ENCODE peak calls at places on chromosome 9, in six cellular contexts. V is ovary, M is lung, N is aorta, T is cardiac fibroblast, Z is PC-3. X is an unnamed sample.

GRCh38 chr9:124020520-124021384 is 9.2 kb downstream of the LHX2 start:
- DNase-seq in V (no peak), M (no peak), N (no peak), T (no peak), Z (no peak), X (no peak)

GRCh38 chr9:105299190-105299854 is 54.9 kb downstream of the SLC44A1 start:
- DNase-seq in V (no peak), M (no peak), N (no peak), T (peak), Z (peak), X (peak)

GRCh38 chr9:134215709-134216448 is 51.5 kb upstream of the RNU6ATAC start:
- DNase-seq in V (peak), M (no peak), N (peak), T (peak), Z (no peak), X (no peak)

GRCh38 chr9:18920141-18920611 is 112.8 kb downstream of the SAXO1 start:
- DNase-seq in V (no peak), M (no peak), N (no peak), T (no peak), Z (no peak), X (peak)

GRCh38 chr9:114387678-114388431 is at the start of gene AKNA:
- DNase-seq in V (peak), M (peak), N (peak), T (peak), Z (no peak), X (peak)

GRCh38 chr9:77495834-77496671 is 152.1 kb downstream of the GNA14 start:
- DNase-seq in V (no peak), M (no peak), N (no peak), T (peak), Z (peak), X (peak)

GRCh38 chr9:112570731-112571167 is 84.1 kb downstream of the KIAA1958 start:
- DNase-seq in V (peak), M (no peak), N (no peak), T (no peak), Z (no peak), X (peak)

GRCh38 chr9:89038354-89039091 is 47.3 kb downstream of the S1PR3 start:
- DNase-seq in V (no peak), M (no peak), N (no peak), T (peak), Z (peak), X (peak)

GRCh38 chr9:119722384-119722783 is 353.1 kb upstream of the BRINP1 start:
- DNase-seq in V (no peak), M (no peak), N (no peak), T (no peak), Z (no peak), X (no peak)

GRCh38 chr9:84001621-84002020 is 21.0 kb downstream of the RMI1 start:
- DNase-seq in V (no peak), M (no peak), N (no peak), T (no peak), Z (no peak), X (no peak)

GRCh38 chr9:84000186-84000585 is 19.6 kb downstream of the RMI1 start:
- DNase-seq in V (no peak), M (no peak), N (no peak), T (peak), Z (no peak), X (no peak)

GRCh38 chr9:84003246-84003645 is 22.6 kb downstream of the RMI1 start:
- DNase-seq in V (no peak), M (no peak), N (no peak), T (no peak), Z (no peak), X (no peak)

GRCh38 chr9:83999141-83999918 is 18.7 kb downstream of the RMI1 start:
- DNase-seq in V (no peak), M (no peak), N (no peak), T (no peak), Z (no peak), X (no peak)

DNA sequence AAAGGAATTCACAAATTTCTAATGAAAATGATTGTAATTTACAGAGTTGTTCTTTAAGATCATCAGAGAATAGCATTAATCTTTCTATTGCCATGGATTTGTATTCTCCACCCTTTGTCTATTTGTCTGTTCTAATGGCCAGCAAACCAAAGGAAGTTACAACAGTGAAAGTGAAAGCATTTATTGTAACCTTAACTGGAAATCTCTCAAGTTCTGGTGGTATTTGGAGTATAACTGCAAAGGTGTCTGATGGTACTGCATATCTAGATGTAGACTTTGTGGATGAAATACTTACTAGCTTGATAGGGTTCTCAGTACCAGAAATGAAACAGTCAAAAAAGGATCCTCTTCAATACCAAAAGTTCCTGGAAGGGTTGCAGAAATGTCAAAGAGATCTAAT is 21.7 kb downstream of the RMI1 start:
- DNase-seq in V (no peak), M (no peak), N (no peak), T (peak), Z (no peak), X (no peak)
- H3K4me3 ChIP-seq in V (no peak), M (no peak), N (no peak), T (no peak), Z (no peak), X (no peak)

DNA sequence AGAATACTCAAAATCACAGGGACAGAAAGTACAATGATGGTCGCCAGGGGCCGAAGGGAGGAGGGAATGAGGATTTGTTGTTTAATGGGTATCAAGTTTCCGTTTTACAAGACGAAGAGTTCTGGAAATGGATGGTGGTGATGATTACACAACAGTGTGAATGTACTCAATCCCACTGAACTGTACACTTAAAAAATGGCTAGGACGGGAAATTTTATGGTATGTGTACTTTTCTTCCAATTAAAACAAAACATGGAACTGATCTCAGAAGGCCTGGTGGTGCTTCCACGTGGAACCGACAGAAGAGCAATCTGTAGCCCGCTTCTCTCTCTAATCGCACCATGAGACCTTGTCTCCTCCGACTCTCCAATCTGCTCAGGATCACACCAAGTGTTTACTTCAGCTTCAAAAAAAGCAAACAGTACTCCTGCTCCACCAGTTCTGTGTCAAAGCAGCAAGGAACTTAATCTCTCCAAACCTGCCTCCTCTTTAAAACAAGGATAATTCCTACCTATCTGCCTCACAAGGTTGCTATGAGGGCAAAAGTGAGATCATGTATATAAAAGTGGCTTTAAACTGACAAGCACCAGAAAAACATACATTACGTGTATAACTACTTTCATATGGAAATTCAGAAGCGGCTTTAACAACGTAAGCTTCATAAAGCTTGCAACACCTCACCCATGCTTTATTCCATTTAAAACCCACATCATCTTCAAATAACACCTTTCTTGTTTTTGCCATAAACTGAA is 2.1 kb downstream of the ECPAS start:
- DNase-seq in V (no peak), M (no peak), N (no peak), T (peak), Z (peak), X (peak)
- H3K4me3 ChIP-seq in V (peak), M (no peak), N (peak), T (peak), Z (peak), X (peak)

DNA sequence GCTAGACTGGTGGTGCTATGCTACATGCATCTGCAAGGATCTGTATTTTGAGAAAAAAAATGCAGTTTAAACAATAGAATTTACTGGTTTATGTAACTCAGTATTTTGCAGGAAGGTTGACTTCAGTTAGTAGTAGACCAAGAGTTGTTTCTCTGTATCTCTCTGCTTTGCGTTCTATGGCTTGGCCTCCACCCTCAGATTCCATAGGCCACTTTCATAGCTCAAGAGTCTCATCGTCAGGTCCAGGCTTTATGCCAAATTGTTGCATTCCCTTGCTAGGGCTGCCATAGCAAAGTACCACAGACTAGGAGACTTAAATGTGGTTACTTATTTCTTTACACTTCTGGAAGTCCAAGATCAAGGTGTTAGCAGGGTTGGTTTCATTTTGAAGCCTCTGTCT is 48.1 kb upstream of the RORB start:
- DNase-seq in V (no peak), M (peak), N (no peak), T (no peak), Z (no peak), X (no peak)
- H3K4me3 ChIP-seq in V (no peak), M (no peak), N (no peak), T (no peak), Z (no peak), X (no peak)

GRCh38 chr9:93346240-93347112 is 105.0 kb upstream of the FAM120A start:
- DNase-seq in V (no peak), M (no peak), N (no peak), T (peak), Z (no peak), X (no peak)

GRCh38 chr9:93340091-93340490 is 111.4 kb upstream of the FAM120A start:
- DNase-seq in V (no peak), M (no peak), N (no peak), T (no peak), Z (no peak), X (no peak)

GRCh38 chr9:93343663-93344062 is 107.8 kb upstream of the FAM120A start:
- DNase-seq in V (no peak), M (no peak), N (no peak), T (no peak), Z (no peak), X (no peak)

GRCh38 chr9:93345630-93346239 is 105.8 kb upstream of the FAM120A start:
- DNase-seq in V (no peak), M (no peak), N (no peak), T (no peak), Z (no peak), X (no peak)
- H3K4me3 ChIP-seq in V (peak), M (peak), N (peak), T (peak), Z (no peak), X (peak)

X was measured in skeletal muscle cell.